ENCODE peak calls at places on chromosomes 13 and 19, in four cellular contexts. F is H1, U is A549, S is K562. Y is an unnamed sample.

GRCh38 chr19:14979498-14980255 is at the start of gene SLC1A6:
- DNase-seq in U (no peak), F (no peak), S (no peak), Y (no peak)

GRCh38 chr13:46149272-46150133 is 32.5 kb downstream of the LCP1 start:
- DNase-seq in U (no peak), S (no peak), F (no peak), Y (no peak)

GRCh38 chr13:112532837-112533745 is 54.9 kb downstream of the TUBGCP3 start:
- DNase-seq in U (no peak), S (no peak), F (no peak), Y (no peak)

GRCh38 chr13:80337011-80337688 is 3.8 kb downstream of the SPRY2 start:
- DNase-seq in F (no peak), S (no peak), U (no peak), Y (no peak)

GRCh38 chr19:19447536-19448237 is 42.2 kb downstream of the GATAD2A start:
- DNase-seq in F (no peak), U (no peak), S (no peak), Y (no peak)

GRCh38 chr13:59494560-59494970 is 669.2 kb downstream of the DIAPH3 start:
- DNase-seq in F (no peak), U (no peak), S (peak), Y (no peak)

GRCh38 chr13:94153586-94153985 is 325.9 kb downstream of the DCT start:
- DNase-seq in U (no peak), F (no peak), S (no peak), Y (no peak)

GRCh38 chr13:73658639-73659038 is 475.6 kb downstream of the KLF12 start:
- DNase-seq in S (no peak), U (no peak), F (no peak), Y (no peak)

GRCh38 chr19:8311461-8312260 is 3.5 kb upstream of the CD320 start:
- DNase-seq in F (no peak), U (no peak), S (no peak), Y (no peak)

GRCh38 chr13:27455331-27455855 is 5.0 kb upstream of the MTIF3 start:
- DNase-seq in S (no peak), U (no peak), F (no peak), Y (no peak)

GRCh38 chr19:12052057-12052570 is 647 bp downstream of the ZNF878 start:
- DNase-seq in S (no peak), F (no peak), U (no peak), Y (no peak)

GRCh38 chr13:106276876-106277275 is 258.6 kb downstream of the EFNB2 start:
- DNase-seq in F (no peak), U (no peak), S (no peak), Y (no peak)

GRCh38 chr13:31896427-31896826 is 135.1 kb upstream of the FRY start:
- DNase-seq in S (no peak), F (no peak), U (no peak), Y (no peak)

GRCh38 chr13:94548382-94549240 is 47.3 kb downstream of the TGDS start:
- DNase-seq in S (no peak), U (peak), F (peak), Y (peak)

GRCh38 chr19:50377051-50377441 is 789 bp downstream of the NR1H2 start:
- DNase-seq in S (peak), U (peak), F (no peak), Y (peak)

GRCh38 chr13:112741835-112742570 is 52.2 kb downstream of the ATP11A start:
- DNase-seq in S (no peak), U (no peak), F (no peak), Y (no peak)

GRCh38 chr13:83085186-83085900 is 796.9 kb downstream of the SLITRK1 start:
- DNase-seq in U (no peak), S (no peak), F (no peak), Y (no peak)

GRCh38 chr13:113648218-113648615 is 9.8 kb downstream of the ATP4B start:
- DNase-seq in U (no peak), F (no peak), S (no peak), Y (no peak)

GRCh38 chr13:109729031-109729870 is 57.1 kb downstream of the IRS2 start:
- DNase-seq in S (no peak), U (no peak), F (no peak), Y (no peak)

GRCh38 chr13:20702530-20702929 is 969 bp upstream of the IL17D start:
- DNase-seq in S (no peak), U (no peak), F (no peak), Y (no peak)

GRCh38 chr13:37475966-37476365 is 122.6 kb downstream of the POSTN start:
- DNase-seq in S (no peak), U (no peak), F (no peak), Y (no peak)

GRCh38 chr19:47272448-47273312 is 2.0 kb upstream of the INAFM1 start:
- DNase-seq in F (no peak), S (peak), U (no peak), Y (no peak)

GRCh38 chr19:7113233-7113632 is 43.7 kb downstream of the ZNF557 start:
- DNase-seq in S (no peak), U (no peak), F (no peak), Y (no peak)

GRCh38 chr13:100363874-100364273 is 224.7 kb downstream of the GGACT start:
- DNase-seq in U (peak), F (no peak), S (no peak), Y (no peak)
- TF ChIP-seq RNF2 in U (no peak), F (no peak), S (no peak), Y (no peak)

GRCh38 chr19:3096902-3097326 is 2.8 kb downstream of the GNA11 start:
- DNase-seq in S (no peak), F (no peak), U (no peak), Y (peak)

GRCh38 chr19:3098515-3099346 is 4.6 kb downstream of the GNA11 start:
- DNase-seq in F (no peak), U (no peak), S (no peak), Y (no peak)

GRCh38 chr19:3097442-3097871 is 3.3 kb downstream of the GNA11 start:
- DNase-seq in U (no peak), S (no peak), F (no peak), Y (no peak)

GRCh38 chr19:3099347-3100145 is 5.4 kb downstream of the GNA11 start:
- DNase-seq in S (no peak), F (no peak), U (no peak), Y (no peak)

GRCh38 chr19:3098141-3098514 is 4.0 kb downstream of the GNA11 start:
- DNase-seq in S (no peak), U (no peak), F (no peak), Y (no peak)
- TF ChIP-seq RNF2 in S (no peak), U (no peak), F (no peak), Y (no peak)

GRCh38 chr13:76993473-76993872 is 1.6 kb downstream of the CLN5 start:
- DNase-seq in U (no peak), F (no peak), S (no peak), Y (no peak)

GRCh38 chr13:76993021-76993420 is 1.1 kb downstream of the CLN5 start:
- DNase-seq in S (no peak), U (no peak), F (no peak), Y (no peak)

GRCh38 chr13:76992548-76993001 is 694 bp downstream of the CLN5 start:
- DNase-seq in S (no peak), U (peak), F (no peak), Y (no peak)

GRCh38 chr13:76991796-76992547 is at the start of gene CLN5:
- DNase-seq in F (peak), S (peak), U (peak), Y (peak)

GRCh38 chr13:76991432-76991795 is 467 bp upstream of the CLN5 start:
- DNase-seq in F (no peak), S (no peak), U (no peak), Y (no peak)
- TF ChIP-seq RNF2 in F (no peak), S (no peak), U (no peak), Y (no peak)

GRCh38 chr19:56109216-56109615 is 11.9 kb downstream of the ZNF787 start:
- DNase-seq in U (no peak), F (no peak), S (no peak), Y (no peak)
- TF ChIP-seq RNF2 in U (no peak), F (no peak), S (no peak), Y (no peak)

DNA sequence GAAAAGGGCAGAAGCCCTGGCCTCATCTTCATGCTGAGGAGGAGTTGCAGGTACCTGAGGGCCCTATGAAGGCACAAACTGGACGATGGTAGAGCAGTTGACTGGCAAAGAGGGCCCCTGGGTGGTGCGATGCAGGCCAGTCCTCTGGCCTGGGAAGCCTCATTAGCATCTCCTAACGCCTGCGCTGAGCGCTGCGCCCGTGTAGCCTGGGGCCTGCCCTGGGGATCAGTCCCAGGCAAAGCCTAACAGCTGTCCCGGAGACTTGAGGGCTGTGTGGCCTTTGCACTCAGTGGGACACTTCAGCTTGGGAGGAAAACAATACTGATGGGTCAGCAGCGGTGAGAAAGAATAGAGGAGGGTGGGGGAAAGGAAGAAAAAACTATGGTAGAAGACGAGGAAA is 187.7 kb downstream of the RAP2A start:
- DNase-seq in S (no peak), F (no peak), U (no peak), Y (no peak)
- TF ChIP-seq RNF2 in S (no peak), F (no peak), U (no peak), Y (no peak)

GRCh38 chr19:30651066-30651465 is 278.9 kb downstream of the ZNF536 start:
- DNase-seq in S (no peak), U (no peak), F (no peak), Y (no peak)

GRCh38 chr19:30651691-30652090 is 279.5 kb downstream of the ZNF536 start:
- DNase-seq in S (no peak), F (no peak), U (no peak), Y (no peak)

GRCh38 chr19:30648321-30648720 is 276.1 kb downstream of the ZNF536 start:
- DNase-seq in F (no peak), S (no peak), U (no peak), Y (no peak)

GRCh38 chr19:30649149-30649548 is 277.0 kb downstream of the ZNF536 start:
- DNase-seq in F (no peak), S (no peak), U (no peak), Y (no peak)

DNA sequence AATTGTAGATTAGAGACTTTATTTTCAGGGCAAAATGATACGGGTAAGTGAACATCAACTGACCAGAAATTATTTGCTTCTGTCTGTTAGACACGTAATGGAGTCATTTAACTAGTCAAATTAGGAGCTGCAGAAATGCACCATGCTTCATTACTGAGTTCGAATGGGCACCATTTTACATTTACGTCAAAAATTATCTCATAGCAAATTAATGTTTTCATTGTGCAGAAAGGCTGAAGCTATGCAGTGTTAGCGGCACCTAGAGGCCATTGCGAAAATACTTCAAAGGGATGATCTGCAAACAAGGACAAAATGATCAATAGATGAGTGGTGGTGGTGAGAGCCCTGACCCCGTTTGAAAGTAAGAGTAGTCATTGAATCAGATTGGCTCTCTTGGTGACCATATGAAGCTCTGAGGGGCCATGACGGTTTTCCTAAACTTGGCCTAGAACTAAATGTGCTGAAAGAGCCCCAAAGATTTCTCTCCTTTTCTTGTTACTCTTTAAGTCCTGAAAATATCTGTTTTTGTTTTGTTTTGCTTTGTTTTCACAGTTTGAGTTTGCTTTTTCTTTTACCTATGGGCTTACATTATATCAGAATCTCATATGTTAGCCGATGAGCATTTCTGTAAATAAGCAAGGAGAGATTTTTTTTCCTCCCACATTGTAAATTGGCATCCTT is 277.9 kb downstream of the ZNF536 start:
- DNase-seq in U (peak), S (peak), F (no peak), Y (peak)
- TF ChIP-seq RNF2 in U (no peak), S (no peak), F (no peak), Y (no peak)

DNA sequence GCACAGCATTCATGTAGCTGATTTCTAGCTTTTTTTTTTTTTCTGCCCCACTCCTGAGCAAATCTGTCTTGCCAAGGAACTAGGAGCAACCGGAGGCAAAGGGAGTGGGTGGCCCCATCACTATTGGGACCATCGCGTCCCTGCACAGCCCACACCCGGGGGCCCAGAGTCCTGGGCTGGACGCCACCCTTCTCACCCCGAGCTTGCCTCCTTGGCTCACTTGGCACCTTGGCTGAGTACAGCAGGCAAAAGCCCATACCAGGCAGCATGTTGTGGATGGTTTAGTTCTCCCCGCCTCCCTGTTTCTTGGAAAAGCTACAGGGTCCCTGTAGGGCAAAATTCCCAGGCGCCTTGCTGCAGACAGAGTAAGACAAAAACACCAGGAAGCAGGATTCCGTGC is 13.7 kb downstream of the SMIM24 start:
- DNase-seq in F (no peak), U (no peak), S (peak), Y (no peak)
- TF ChIP-seq RNF2 in F (no peak), U (no peak), S (no peak), Y (no peak)

DNA sequence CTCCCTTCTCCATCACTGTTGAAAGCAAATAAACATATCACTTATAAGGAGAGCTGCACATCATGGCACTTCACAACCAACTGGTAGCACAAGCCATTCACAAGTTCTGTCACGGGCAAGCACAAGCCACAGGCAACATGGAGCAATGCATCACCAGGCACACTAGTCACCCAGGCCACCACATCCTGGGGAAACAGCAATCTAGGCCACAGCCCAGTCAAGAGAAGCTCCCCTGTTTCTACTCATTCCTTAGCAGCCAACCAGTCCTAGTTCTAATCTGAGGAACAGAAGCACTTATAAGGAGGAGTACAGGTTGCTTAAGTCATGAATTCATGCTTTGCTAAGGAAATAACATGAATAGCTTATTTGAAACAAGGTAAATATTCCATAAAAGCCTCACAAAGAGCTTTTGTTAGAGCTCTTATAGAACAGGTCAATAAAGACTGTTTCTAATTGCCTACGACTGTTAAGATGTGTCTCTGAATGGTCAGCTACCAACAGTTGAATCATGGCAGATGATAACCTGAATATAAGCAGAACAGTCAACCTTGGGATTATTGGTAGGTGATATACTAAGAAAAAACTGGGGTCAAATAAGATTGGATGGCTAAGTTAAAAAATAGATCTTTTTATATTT is 169.0 kb downstream of the TBC1D4 start:
- DNase-seq in S (no peak), U (no peak), F (no peak), Y (no peak)
- TF ChIP-seq RNF2 in S (no peak), U (no peak), F (no peak), Y (no peak)

GRCh38 chr13:23430664-23431063 is 2.8 kb downstream of the SACS start:
- DNase-seq in U (no peak), F (no peak), S (no peak), Y (no peak)
- TF ChIP-seq RNF2 in U (no peak), F (no peak), S (no peak), Y (no peak)

DNA sequence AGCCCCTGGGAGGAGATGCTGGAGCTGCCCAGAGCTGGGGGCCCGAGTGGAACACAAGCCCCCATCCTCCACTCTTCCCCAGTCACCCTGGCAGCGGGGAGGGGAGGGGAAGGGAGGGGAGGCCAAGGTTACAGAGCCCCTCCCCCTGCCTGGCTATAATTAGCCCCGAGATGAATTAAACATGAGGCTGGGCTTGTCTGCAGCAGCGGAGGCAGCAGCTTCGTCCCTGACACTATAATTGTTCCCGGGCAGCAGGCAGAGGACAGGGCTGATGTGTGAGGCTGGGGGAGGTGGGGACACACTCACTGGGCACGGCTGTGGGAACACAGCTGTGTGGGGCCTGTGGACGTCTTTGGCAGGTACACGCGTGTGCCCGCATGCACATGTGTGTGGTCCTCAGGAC is 28.3 kb downstream of the TINCR start:
- DNase-seq in F (no peak), S (no peak), U (no peak), Y (no peak)
- TF ChIP-seq RNF2 in F (no peak), S (no peak), U (no peak), Y (no peak)

Y was measured in HepG2.